ENCODE peak calls at places on chromosomes 5 and 9, in six cellular contexts. C is upper lobe of left lung, O is A549, D is substantia nigra, Y is psoas muscle, V is astrocyte. R is an unnamed sample.

GRCh38 chr9:6777218-6777902 is 19.6 kb downstream of the KDM4C start:
- DNase-seq in C (no peak), O (no peak), D (no peak), Y (no peak), V (no peak), R (no peak)

GRCh38 chr5:178137991-178138390 is 7.2 kb downstream of the RMND5B start:
- DNase-seq in C (no peak), O (no peak), D (no peak), Y (no peak), V (no peak), R (no peak)

GRCh38 chr5:77995793-77996409 is 219.8 kb upstream of the TBCA start:
- DNase-seq in C (no peak), O (no peak), D (no peak), Y (no peak), V (no peak), R (no peak)

GRCh38 chr9:116933251-116933650 is 246.1 kb downstream of the TRIM32 start:
- DNase-seq in C (no peak), O (no peak), D (no peak), Y (no peak), V (no peak), R (no peak)

GRCh38 chr5:67038817-67039603 is 157.6 kb downstream of the CD180 start:
- DNase-seq in C (no peak), O (no peak), D (no peak), Y (no peak), V (peak; percentile 94), R (no peak)

GRCh38 chr5:10556331-10556807 is 7.5 kb upstream of the ANKRD33B start:
- DNase-seq in C (no peak), O (peak; percentile 85), D (no peak), Y (no peak), V (peak; percentile 68), R (no peak)

GRCh38 chr9:72089461-72090130 is 29.2 kb upstream of the C9orf57 start:
- DNase-seq in C (no peak), O (no peak), D (no peak), Y (no peak), V (no peak), R (no peak)

GRCh38 chr5:132458651-132459030 is 31.9 kb downstream of the IRF1 start:
- DNase-seq in C (no peak), O (no peak), D (no peak), Y (no peak), V (peak; percentile 89), R (no peak)

GRCh38 chr5:2608391-2608790 is 143.1 kb downstream of the IRX2 start:
- DNase-seq in C (no peak), O (no peak), D (no peak), Y (no peak), V (no peak), R (no peak)

GRCh38 chr5:82793808-82794419 is 283.3 kb downstream of the TMEM167A start:
- DNase-seq in C (no peak), O (peak; percentile 11), D (no peak), Y (no peak), V (no peak), R (no peak)

GRCh38 chr5:170538970-170539586 is 35.3 kb downstream of the KCNIP1 start:
- DNase-seq in C (no peak), O (no peak), D (no peak), Y (no peak), V (no peak), R (no peak)

GRCh38 chr9:117747571-117747970 is 43.4 kb downstream of the TLR4 start:
- DNase-seq in C (no peak), O (no peak), D (no peak), Y (no peak), V (no peak), R (no peak)

GRCh38 chr5:118984602-118985001 is 3.7 kb downstream of the DTWD2 start:
- DNase-seq in C (no peak), O (no peak), D (no peak), Y (no peak), V (peak; percentile 78), R (no peak)

GRCh38 chr9:131707677-131708612 is 31.9 kb downstream of the RAPGEF1 start:
- DNase-seq in C (peak; percentile 86), O (peak; percentile 51), D (no peak), Y (peak; percentile 65), V (peak; percentile 79), R (no peak)

GRCh38 chr5:43553381-43553780 is 3.5 kb downstream of the PAIP1 start:
- DNase-seq in C (no peak), O (no peak), D (no peak), Y (no peak), V (peak; percentile 32), R (no peak)

GRCh38 chr5:14708551-14708950 is 44.0 kb downstream of the OTULIN start:
- DNase-seq in C (no peak), O (no peak), D (no peak), Y (no peak), V (no peak), R (no peak)

GRCh38 chr5:61732376-61732775 is 400.3 kb downstream of the ZSWIM6 start:
- DNase-seq in C (no peak), O (no peak), D (no peak), Y (no peak), V (peak; percentile 13), R (no peak)

GRCh38 chr9:124282442-124283231 is 24.9 kb downstream of the NEK6 start:
- DNase-seq in C (peak; percentile 56), O (no peak), D (no peak), Y (peak; percentile 48), V (peak; percentile 84), R (no peak)
- H3K27ac ChIP-seq in C (peak overlapping the region; percentile 80), O (peak overlapping the region; percentile 79), D (peak overlapping the region; percentile 43), Y (peak overlapping the region; percentile 36), V (peak overlapping the region; percentile 91), R (no peak overlapping the region)

GRCh38 chr9:76692448-76693129 is 71.6 kb upstream of the PCA3 start:
- DNase-seq in C (no peak), O (no peak), D (no peak), Y (no peak), V (no peak), R (no peak)
- H3K27ac ChIP-seq in C (no peak overlapping the region), O (no peak overlapping the region), D (no peak overlapping the region), Y (no peak overlapping the region), V (no peak overlapping the region), R (no peak overlapping the region)

GRCh38 chr5:58447231-58447630 is 12.7 kb downstream of the PLK2 start:
- DNase-seq in C (no peak), O (no peak), D (no peak), Y (no peak), V (peak; percentile 69), R (no peak)

GRCh38 chr5:58451732-58452565 is 7.9 kb downstream of the PLK2 start:
- DNase-seq in C (no peak), O (no peak), D (no peak), Y (no peak), V (peak; percentile 39), R (no peak)

GRCh38 chr5:58452566-58453258 is 7.2 kb downstream of the PLK2 start:
- DNase-seq in C (no peak), O (no peak), D (no peak), Y (no peak), V (no peak), R (no peak)

GRCh38 chr5:58450811-58451629 is 8.9 kb downstream of the PLK2 start:
- DNase-seq in C (no peak), O (no peak), D (no peak), Y (no peak), V (peak; percentile 59), R (no peak)

GRCh38 chr5:58450018-58450417 is 9.9 kb downstream of the PLK2 start:
- DNase-seq in C (no peak), O (no peak), D (no peak), Y (no peak), V (peak; percentile 38), R (no peak)
- H3K27ac ChIP-seq in C (no peak overlapping the region), O (no peak overlapping the region), D (no peak overlapping the region), Y (no peak overlapping the region), V (no peak overlapping the region), R (no peak overlapping the region)

DNA sequence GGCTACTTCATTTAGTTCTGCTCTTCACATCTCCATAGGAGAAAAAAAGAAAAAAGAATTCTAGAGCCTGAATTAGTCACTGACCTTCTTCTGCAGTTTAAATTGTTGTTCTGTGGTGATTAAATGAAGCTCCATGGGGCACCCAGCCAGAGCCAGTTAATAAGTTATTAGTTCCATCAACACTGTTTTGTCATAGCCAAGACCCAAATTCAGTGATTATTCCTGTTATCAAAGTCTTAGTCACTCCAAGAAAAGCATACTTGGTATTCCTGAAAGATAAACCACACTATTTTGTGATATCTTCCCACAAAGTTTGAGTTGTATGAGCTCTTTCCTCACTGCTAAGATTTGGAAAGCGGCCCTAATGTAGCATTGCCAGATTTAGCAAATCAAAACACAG is 134.8 kb upstream of the RGMB start:
- DNase-seq in C (no peak), O (no peak), D (no peak), Y (no peak), V (peak; percentile 95), R (no peak)
- H3K27ac ChIP-seq in C (no peak overlapping the region), O (no peak overlapping the region), D (no peak overlapping the region), Y (no peak overlapping the region), V (no peak overlapping the region), R (no peak overlapping the region)

DNA sequence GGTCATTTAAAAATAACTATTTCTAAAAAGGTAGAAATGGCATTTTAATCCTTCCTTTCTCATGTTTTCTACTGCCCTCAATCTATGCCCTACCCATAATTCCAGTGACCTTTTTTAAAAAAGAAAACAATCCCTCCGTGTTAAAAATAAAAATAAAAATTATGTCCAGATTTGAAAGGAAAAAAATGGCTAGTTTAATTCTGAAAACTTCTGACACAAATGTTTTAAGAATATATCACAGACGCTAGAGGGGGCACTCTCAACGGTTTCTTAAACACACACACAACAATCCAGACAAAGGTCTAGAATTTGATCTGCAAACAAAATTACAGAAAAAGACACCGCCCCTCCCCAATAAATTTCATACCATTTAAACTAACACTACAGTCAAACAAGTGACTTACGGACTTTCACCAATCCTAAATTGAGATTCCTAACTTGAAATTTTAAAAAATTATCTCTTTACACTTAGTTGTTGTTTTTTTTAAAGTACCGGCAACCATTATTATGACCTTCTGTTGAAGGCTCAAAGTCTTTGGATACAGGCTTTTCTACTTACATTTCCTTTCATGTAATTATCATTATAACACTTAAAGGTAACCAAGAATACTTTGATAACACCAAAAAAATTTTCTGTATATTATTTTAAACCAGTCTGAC is 38.2 kb downstream of the CLINT1 start:
- DNase-seq in C (no peak), O (peak; percentile 20), D (no peak), Y (no peak), V (peak; percentile 34), R (no peak)
- H3K27ac ChIP-seq in C (no peak overlapping the region), O (no peak overlapping the region), D (no peak overlapping the region), Y (no peak overlapping the region), V (no peak overlapping the region), R (no peak overlapping the region)

DNA sequence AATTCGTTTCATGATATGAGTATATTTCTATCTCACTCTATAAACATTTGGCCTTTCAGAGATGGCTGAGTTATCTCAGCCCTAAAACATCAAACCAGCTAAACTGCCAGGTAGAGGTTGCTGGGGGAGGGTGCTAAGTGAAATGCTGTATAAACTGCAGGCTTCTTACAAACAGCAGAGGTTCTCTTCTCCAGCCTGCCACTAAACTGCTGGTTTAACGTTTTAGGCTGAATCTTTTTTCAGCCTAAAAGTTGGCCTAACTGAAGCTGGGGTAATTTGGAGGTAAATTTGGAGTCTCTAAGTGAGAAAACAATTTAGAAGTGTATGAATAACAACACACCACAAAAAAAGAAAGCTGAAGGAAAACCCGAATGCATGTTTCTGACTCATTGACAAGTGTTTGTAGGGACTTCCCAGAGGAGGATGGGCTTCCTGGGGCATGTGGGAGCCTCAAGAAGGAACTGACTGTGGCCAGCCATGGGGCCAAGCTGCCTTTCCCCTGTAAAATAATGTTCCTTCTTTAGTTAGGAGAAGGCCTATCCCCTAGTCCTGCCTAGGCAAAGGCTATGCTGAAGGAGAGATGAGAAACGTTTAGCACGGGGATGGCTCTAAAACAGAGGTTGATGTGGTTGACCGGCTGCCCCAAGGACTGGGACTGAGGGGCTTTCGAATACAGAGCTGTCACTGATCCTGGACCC is 44.3 kb downstream of the SLC28A3 start:
- DNase-seq in C (peak; percentile 46), O (peak; percentile 13), D (no peak), Y (no peak), V (peak; percentile 82), R (no peak)
- H3K27ac ChIP-seq in C (no peak overlapping the region), O (no peak overlapping the region), D (no peak overlapping the region), Y (no peak overlapping the region), V (peak overlapping the region; percentile 86), R (no peak overlapping the region)

R was measured in RWPE2.